ENCODE peak calls at places on chromosomes 1 and 21, in five cellular contexts. P is hippocampal formation; J is stimulated activated CD8-positive, alpha-beta memory T cell treated with anti-CD3 and anti-CD28 coated beads, Interleukin-15, amount 100 ng/mL, for 24 hours; G is D341Med; S is brain microvascular endothelial cell. B is an unnamed sample.

GRCh38 chr1:204268101-204268500 is 54.3 kb upstream of the GOLT1A start:
- DNase-seq in P (no peak), J (no peak), G (no peak), S (no peak), B (no peak)

GRCh38 chr21:35896060-35896459 is 164.3 kb downstream of the SETD4 start:
- DNase-seq in P (no peak), J (no peak), G (no peak), S (no peak), B (no peak)

GRCh38 chr1:53560572-53561487 is 101.6 kb downstream of the DMRTB1 start:
- DNase-seq in P (no peak), J (no peak), G (no peak), S (no peak), B (no peak)

GRCh38 chr21:36218691-36219090 is 62.1 kb downstream of the DOP1B start:
- DNase-seq in P (no peak), J (no peak), G (no peak), S (no peak), B (no peak)

GRCh38 chr1:77620273-77620672 is 62.2 kb downstream of the ZZZ3 start:
- DNase-seq in P (no peak), J (no peak), G (no peak), S (no peak), B (no peak)

GRCh38 chr1:160007577-160008200 is 24.1 kb downstream of the PIGM start:
- DNase-seq in P (peak; percentile 31), J (no peak), G (no peak), S (no peak), B (no peak)

GRCh38 chr1:152188673-152189591 is 29.9 kb upstream of the RPTN start:
- DNase-seq in P (peak; percentile 11), J (peak; percentile 66), G (peak; percentile 36), S (peak; percentile 40), B (peak; percentile 65)

GRCh38 chr1:50423670-50424000 is 392 bp upstream of the DMRTA2 start:
- DNase-seq in P (no peak), J (no peak), G (no peak), S (no peak), B (no peak)

GRCh38 chr1:103854279-103854678 is 104.6 kb downstream of the AMY1C start:
- DNase-seq in P (no peak), J (no peak), G (no peak), S (no peak), B (no peak)

GRCh38 chr1:237261198-237261597 is 219.2 kb downstream of the RYR2 start:
- DNase-seq in P (no peak), J (no peak), G (no peak), S (no peak), B (no peak)

GRCh38 chr1:151831605-151832004 is at the start of gene RORC:
- DNase-seq in P (no peak), J (no peak), G (no peak), S (no peak), B (no peak)

GRCh38 chr21:31526040-31526439 is 133.5 kb upstream of the SOD1 start:
- DNase-seq in P (no peak), J (no peak), G (no peak), S (peak; percentile 44), B (no peak)

GRCh38 chr1:171142451-171143121 is 42.5 kb upstream of the FMO2 start:
- DNase-seq in P (no peak), J (no peak), G (peak; percentile 62), S (peak; percentile 28), B (no peak)

GRCh38 chr1:7922301-7922700 is 18.3 kb downstream of the TNFRSF9 start:
- DNase-seq in P (no peak), J (no peak), G (no peak), S (peak; percentile 51), B (no peak)

GRCh38 chr1:78437941-78438340 is 52.8 kb upstream of the PTGFR start:
- DNase-seq in P (no peak), J (no peak), G (no peak), S (no peak), B (no peak)

GRCh38 chr1:209625205-209625549 is 27.0 kb downstream of the LAMB3 start:
- DNase-seq in P (no peak), J (no peak), G (no peak), S (no peak), B (no peak)